ENCODE peak calls at places on chromosomes 11 and 22, in seven cellular contexts. X is PC-9, B is adipocyte, I is left lung, D is cardiac muscle cell, F is neuronal stem cell, Y is A549. E is an unnamed sample.

GRCh38 chr22:50260801-50261614 is 475 bp downstream of the MAPK12 start:
- DNase-seq in X (no peak), B (peak; percentile 83), I (no peak), D (peak; percentile 75), F (no peak), Y (peak; percentile 72), E (no peak)

GRCh38 chr11:77381749-77382693 is 80.5 kb upstream of the GDPD4 start:
- DNase-seq in X (no peak), B (peak; percentile 71), I (no peak), D (no peak), F (no peak), Y (no peak), E (no peak)

GRCh38 chr11:36672815-36673450 is 74.9 kb upstream of the RAG2 start:
- DNase-seq in X (no peak), B (peak; percentile 83), I (no peak), D (peak; percentile 35), F (no peak), Y (peak; percentile 58), E (no peak)

GRCh38 chr22:17152971-17153370 is 6.1 kb downstream of the HDHD5 start:
- DNase-seq in X (no peak), B (no peak), I (no peak), D (no peak), F (no peak), Y (no peak), E (no peak)

GRCh38 chr22:35514366-35514765 is 26.3 kb upstream of the RASD2 start:
- DNase-seq in X (no peak), B (no peak), I (no peak), D (no peak), F (no peak), Y (no peak), E (no peak)

GRCh38 chr11:102551188-102551781 is 20.7 kb upstream of the MMP7 start:
- DNase-seq in X (no peak), B (no peak), I (no peak), D (peak; percentile 7), F (no peak), Y (no peak), E (no peak)

GRCh38 chr22:19919701-19920363 is 21.7 kb upstream of the COMT start:
- DNase-seq in X (no peak), B (no peak), I (no peak), D (no peak), F (no peak), Y (no peak), E (no peak)

GRCh38 chr11:14015711-14016110 is 53.2 kb downstream of the SPON1 start:
- DNase-seq in X (peak; percentile 90), B (peak; percentile 60), I (no peak), D (peak; percentile 60), F (peak; percentile 5), Y (peak; percentile 22), E (no peak)

GRCh38 chr11:69196322-69197169 is 40.8 kb downstream of the SMIM38 start:
- DNase-seq in X (no peak), B (no peak), I (no peak), D (no peak), F (no peak), Y (no peak), E (no peak)

GRCh38 chr11:69193151-69193550 is 37.4 kb downstream of the SMIM38 start:
- DNase-seq in X (no peak), B (no peak), I (no peak), D (no peak), F (no peak), Y (no peak), E (no peak)

GRCh38 chr11:69194956-69195355 is 39.2 kb downstream of the SMIM38 start:
- DNase-seq in X (no peak), B (no peak), I (no peak), D (no peak), F (no peak), Y (no peak), E (no peak)

GRCh38 chr11:69194396-69194795 is 38.7 kb downstream of the SMIM38 start:
- DNase-seq in X (no peak), B (no peak), I (no peak), D (no peak), F (no peak), Y (no peak), E (no peak)

DNA sequence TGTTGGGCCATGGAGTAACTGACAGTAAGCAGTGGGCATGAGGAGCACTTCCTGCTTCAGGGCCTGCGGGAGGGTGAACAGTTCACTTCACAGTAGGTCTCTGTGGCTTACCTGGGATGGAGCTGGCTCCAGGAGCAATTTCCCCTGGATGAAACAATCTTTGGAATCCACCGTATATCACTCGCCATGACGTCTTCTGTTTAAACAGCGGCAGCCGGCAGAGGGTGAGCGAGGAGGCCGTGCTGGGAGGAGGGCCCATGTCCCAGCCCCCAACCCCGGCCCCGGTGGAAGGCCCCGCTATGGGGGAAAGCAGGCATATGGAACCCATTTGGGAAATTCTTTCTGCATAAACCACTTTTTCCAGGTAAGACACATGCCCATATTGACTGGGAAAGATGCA is 40.1 kb downstream of the SMIM38 start:
- DNase-seq in X (no peak), B (no peak), I (no peak), D (no peak), F (no peak), Y (no peak), E (no peak)
- H3K4me3 ChIP-seq in X (no peak overlapping the region), B (no peak overlapping the region), I (no peak overlapping the region), D (no peak overlapping the region), F (no peak overlapping the region), Y (no peak overlapping the region), E (no peak overlapping the region)

GRCh38 chr22:48631288-48631687 is 1196.4 kb downstream of the BRD1 start:
- DNase-seq in X (no peak), B (no peak), I (no peak), D (no peak), F (no peak), Y (no peak), E (no peak)
- H3K4me1 ChIP-seq in X (no peaks in the 10 kb centered on the region), B (no peaks in the 10 kb centered on the region), I (no peaks in the 10 kb centered on the region), D (no peaks in the 10 kb centered on the region), F (peaks cover 2% of the 10 kb centered on the region), Y (no peaks in the 10 kb centered on the region), E (no peaks in the 10 kb centered on the region)

DNA sequence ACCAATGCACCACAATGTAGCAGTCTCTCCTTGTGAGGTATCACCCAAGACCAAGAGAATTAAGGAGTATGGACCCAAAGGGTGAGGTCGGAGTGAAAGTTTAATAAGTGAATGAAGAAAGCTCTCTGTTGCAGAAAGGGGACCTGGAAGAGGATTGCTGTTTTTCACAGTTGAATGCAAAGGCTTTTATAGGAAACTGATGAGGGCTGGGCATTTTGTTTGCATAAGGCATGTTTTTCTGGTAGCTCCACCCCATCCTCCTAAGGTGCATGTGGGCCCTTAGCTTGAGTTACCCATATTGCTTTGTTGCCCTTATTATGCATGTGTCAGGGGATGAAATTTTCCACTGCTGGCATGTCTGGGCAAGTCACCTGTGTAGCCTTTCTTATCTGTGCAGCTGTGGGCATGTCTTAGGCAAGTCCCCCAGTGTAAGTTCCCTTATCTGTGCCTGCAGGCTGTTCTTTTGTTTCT is 64.7 kb downstream of the BDNF start:
- DNase-seq in X (no peak), B (no peak), I (no peak), D (no peak), F (no peak), Y (no peak), E (no peak)
- H3K4me3 ChIP-seq in X (no peak overlapping the region), B (no peak overlapping the region), I (no peak overlapping the region), D (no peak overlapping the region), F (no peak overlapping the region), Y (no peak overlapping the region), E (no peak overlapping the region)

GRCh38 chr11:83206221-83206620 is 12.7 kb downstream of the ANKRD42 start:
- DNase-seq in X (no peak), B (no peak), I (no peak), D (no peak), F (no peak), Y (no peak), E (no peak)
- H3K4me1 ChIP-seq in X (no peaks in the 10 kb centered on the region), B (no peaks in the 10 kb centered on the region), I (no peaks in the 10 kb centered on the region), D (no peaks in the 10 kb centered on the region), F (no peaks in the 10 kb centered on the region), Y (no peaks in the 10 kb centered on the region), E (no peaks in the 10 kb centered on the region)

GRCh38 chr11:112599861-112600533 is 339.3 kb upstream of the PLET1 start:
- DNase-seq in X (no peak), B (no peak), I (no peak), D (no peak), F (no peak), Y (no peak), E (no peak)

GRCh38 chr11:112596324-112596723 is 335.7 kb upstream of the PLET1 start:
- DNase-seq in X (no peak), B (no peak), I (no peak), D (no peak), F (no peak), Y (no peak), E (no peak)

GRCh38 chr11:112593440-112593839 is 332.8 kb upstream of the PLET1 start:
- DNase-seq in X (no peak), B (no peak), I (no peak), D (no peak), F (no peak), Y (no peak), E (no peak)

GRCh38 chr11:112597290-112597689 is 336.6 kb upstream of the PLET1 start:
- DNase-seq in X (no peak), B (no peak), I (no peak), D (no peak), F (no peak), Y (no peak), E (no peak)

DNA sequence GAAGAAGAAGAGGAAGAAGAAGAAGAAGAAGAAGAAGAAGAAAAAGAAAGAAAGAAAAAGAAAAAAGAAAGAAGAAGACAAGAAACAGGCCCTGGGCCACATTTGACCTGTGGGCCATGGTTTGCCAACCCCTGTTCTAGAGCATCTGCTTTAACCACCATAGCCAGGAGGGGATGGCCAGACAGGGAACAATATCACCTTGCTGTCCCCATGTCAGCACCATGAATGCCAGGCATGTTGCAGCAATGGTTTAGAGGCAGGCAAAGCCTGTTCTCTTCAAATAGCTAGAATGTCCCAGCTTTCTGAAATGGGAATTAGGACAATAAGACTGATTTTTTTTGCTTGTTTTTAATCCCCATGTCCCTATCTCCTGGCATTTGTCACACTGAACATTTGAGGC is 338.6 kb upstream of the PLET1 start:
- DNase-seq in X (no peak), B (no peak), I (no peak), D (no peak), F (no peak), Y (no peak), E (no peak)
- H3K4me3 ChIP-seq in X (no peak overlapping the region), B (no peak overlapping the region), I (no peak overlapping the region), D (no peak overlapping the region), F (no peak overlapping the region), Y (no peak overlapping the region), E (no peak overlapping the region)

DNA sequence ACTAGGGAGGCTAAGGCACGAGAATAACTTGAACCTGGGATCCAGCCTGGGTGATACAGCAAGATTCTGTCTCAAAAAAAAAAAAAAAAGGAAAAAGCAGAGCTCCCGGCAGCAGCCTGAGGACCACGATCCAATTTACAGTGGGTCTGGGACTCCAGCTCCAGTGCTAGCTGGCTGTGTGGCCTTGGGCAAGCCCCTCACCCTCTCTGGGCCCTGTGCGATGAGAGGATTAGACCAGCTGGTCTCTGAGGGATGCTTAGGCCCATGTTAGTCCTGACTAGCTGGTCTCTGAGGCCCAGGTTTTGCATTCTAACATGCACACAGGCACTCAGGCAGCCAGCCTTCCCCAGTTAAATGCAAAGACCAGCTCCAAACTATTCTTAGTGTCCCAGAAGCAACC is 13.7 kb downstream of the CARD10 start:
- DNase-seq in X (no peak), B (no peak), I (no peak), D (no peak), F (no peak), Y (no peak), E (no peak)
- H3K4me1 ChIP-seq in X (peaks cover 55% of the 10 kb centered on the region), B (peaks cover 24% of the 10 kb centered on the region), I (peaks cover 30% of the 10 kb centered on the region), D (peaks cover 22% of the 10 kb centered on the region), F (peaks cover 34% of the 10 kb centered on the region), Y (peaks cover 62% of the 10 kb centered on the region), E (no peaks in the 10 kb centered on the region)

E was measured in effector memory CD4-positive, alpha-beta T cell.